ENCODE peak calls at places on chromosomes 5 and 9, in nine cellular contexts. B is testis; G is cardiac muscle cell; A is tibial artery; W is Caco-2; S is naive thymus-derived CD4-positive, alpha-beta T cell; I is aorta; U is BE2C; E is ascending aorta. V is an unnamed sample.

GRCh38 chr5:139693676-139694364 is 45.7 kb downstream of the CXXC5 start:
- DNase-seq in E (no peak), B (no peak), U (no peak), W (no peak), A (no peak), G (no peak), I (no peak), S (no peak), V (no peak)

GRCh38 chr9:127154003-127154389 is 31.6 kb upstream of the ANGPTL2 start:
- DNase-seq in A (no peak), W (peak; percentile 31), I (peak; percentile 58), E (no peak), G (no peak), U (no peak), S (no peak), B (peak; percentile 13), V (no peak)

GRCh38 chr9:114396558-114397218 is 8.9 kb upstream of the AKNA start:
- DNase-seq in G (peak; percentile 89), S (no peak), A (peak; percentile 45), I (no peak), B (no peak), U (no peak), W (no peak), E (no peak), V (no peak)

GRCh38 chr5:145362261-145362660 is 472.9 kb downstream of the PRELID2 start:
- DNase-seq in W (no peak), I (no peak), B (no peak), U (no peak), E (no peak), S (no peak), A (no peak), G (peak; percentile 83), V (peak; percentile 70)

GRCh38 chr9:18979367-18979766 is 53.6 kb downstream of the SAXO1 start:
- DNase-seq in E (no peak), G (peak; percentile 19), W (no peak), U (no peak), B (no peak), A (no peak), I (no peak), S (no peak), V (peak; percentile 21)

GRCh38 chr9:135221951-135222631 is 134.6 kb downstream of the OLFM1 start:
- DNase-seq in I (peak; percentile 50), E (no peak), A (no peak), U (peak; percentile 39), W (no peak), G (no peak), S (no peak), B (no peak), V (no peak)

GRCh38 chr5:81575924-81576323 is 175.0 kb downstream of the SSBP2 start:
- DNase-seq in U (no peak), S (no peak), I (no peak), E (no peak), A (no peak), B (no peak), W (no peak), G (no peak), V (no peak)

GRCh38 chr5:151072234-151073025 is 8.4 kb downstream of the TNIP1 start:
- DNase-seq in W (peak; percentile 71), G (no peak), I (no peak), S (no peak), U (no peak), A (no peak), E (no peak), B (no peak), V (peak; percentile 88)

GRCh38 chr5:122753500-122753899 is 21.4 kb upstream of the SNX2 start:
- DNase-seq in B (no peak), A (no peak), G (no peak), W (no peak), E (no peak), S (no peak), U (no peak), I (no peak), V (no peak)

GRCh38 chr5:172766287-172767104 is 4.5 kb downstream of the DUSP1 start:
- DNase-seq in E (peak; percentile 85), W (no peak), G (peak; percentile 86), I (peak; percentile 94), S (peak; percentile 38), U (no peak), A (peak; percentile 92), B (peak; percentile 84), V (peak; percentile 79)

GRCh38 chr5:53481887-53482716 is 1.7 kb downstream of the FST start:
- DNase-seq in U (peak; percentile 46), A (peak; percentile 77), E (peak; percentile 13), G (peak; percentile 90), B (peak; percentile 63), S (peak; percentile 50), W (peak; percentile 70), I (peak; percentile 94), V (peak; percentile 78)

GRCh38 chr5:17305964-17306725 is 88.7 kb downstream of the BASP1 start:
- DNase-seq in U (peak; percentile 26), B (no peak), E (no peak), I (peak; percentile 77), S (no peak), W (peak; percentile 91), A (peak; percentile 60), G (peak; percentile 82), V (peak; percentile 52)

GRCh38 chr5:35924122-35924949 is 14.1 kb downstream of the CAPSL start:
- DNase-seq in G (peak; percentile 57), A (no peak), I (no peak), S (no peak), B (no peak), U (no peak), W (no peak), E (no peak), V (peak; percentile 79)

GRCh38 chr5:172585114-172585513 is 55.9 kb upstream of the NEURL1B start:
- DNase-seq in I (peak; percentile 43), G (no peak), S (no peak), W (no peak), A (no peak), B (no peak), U (no peak), E (no peak), V (no peak)

GRCh38 chr5:158224200-158224599 is 365.3 kb upstream of the CLINT1 start:
- DNase-seq in B (no peak), G (no peak), W (no peak), S (no peak), A (no peak), I (no peak), E (no peak), U (no peak), V (no peak)

GRCh38 chr5:42494414-42494813 is 71.2 kb downstream of the GHR start:
- DNase-seq in E (no peak), U (no peak), A (no peak), S (no peak), G (peak; percentile 31), B (no peak), I (no peak), W (no peak), V (peak; percentile 29)

GRCh38 chr5:102722930-102723329 is 32.2 kb upstream of the PAM start:
- DNase-seq in E (no peak), G (no peak), B (no peak), A (no peak), I (no peak), W (no peak), S (no peak), U (no peak), V (peak; percentile 23)

GRCh38 chr5:132100672-132101261 is 27.2 kb downstream of the CSF2 start:
- DNase-seq in S (peak; percentile 13), B (no peak), W (no peak), U (no peak), G (no peak), E (no peak), A (no peak), I (no peak), V (peak; percentile 86)
- H3K4me3 ChIP-seq in S (no peak overlapping the region), B (no peak overlapping the region), W (no peak overlapping the region), U (no peak overlapping the region), G (no peak overlapping the region), E (no peak overlapping the region), A (no peak overlapping the region), I (no peak overlapping the region), V (no peak overlapping the region)

DNA sequence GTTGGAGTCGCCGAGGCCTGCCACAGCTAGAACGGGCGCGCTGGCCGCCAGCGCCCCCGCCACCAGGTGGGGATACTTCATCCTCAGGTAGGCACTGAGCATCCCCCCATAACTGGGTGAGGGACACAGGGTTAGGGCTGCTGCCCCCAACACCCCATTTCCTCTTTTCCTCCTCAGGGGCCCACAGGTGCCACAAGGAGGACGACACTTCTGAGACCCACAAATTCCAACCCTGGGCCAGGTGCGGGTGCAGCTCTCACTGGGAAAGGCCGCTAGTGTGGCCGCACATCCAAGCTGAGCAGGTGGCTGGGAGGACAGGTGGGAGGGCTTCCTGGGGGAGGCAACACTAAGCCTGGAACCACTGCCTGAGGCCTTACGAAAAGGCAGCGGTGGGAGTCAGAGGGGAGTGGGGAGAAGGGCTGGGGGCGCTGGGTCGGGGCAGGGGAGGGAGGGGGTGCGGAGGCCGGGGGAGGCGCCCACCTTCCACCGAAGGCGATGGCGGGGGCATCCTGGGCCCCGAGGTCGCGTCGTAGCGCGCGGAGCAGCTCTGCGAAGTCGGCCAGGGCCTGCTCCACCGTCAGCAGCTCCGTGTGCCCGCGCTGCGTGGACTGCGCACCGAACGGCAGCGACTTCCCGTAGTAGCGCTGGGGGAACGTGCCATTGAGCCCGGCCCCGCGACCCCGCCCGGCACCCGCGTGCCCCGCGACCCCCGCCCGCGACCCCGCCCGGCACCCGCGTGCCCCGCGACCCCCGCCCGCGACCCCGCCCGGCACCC is 961 bp downstream of the DPP7 start:
- DNase-seq in G (peak; percentile 22), W (no peak), U (no peak), A (no peak), E (no peak), I (no peak), S (no peak), B (peak; percentile 43), V (no peak)
- H3K4me3 ChIP-seq in G (no peak overlapping the region), W (peak overlapping the region; percentile 70), U (peak overlapping the region; percentile 32), A (peak overlapping the region; percentile 82), E (peak overlapping the region; percentile 93), I (peak overlapping the region; percentile 66), S (no peak overlapping the region), B (no peak overlapping the region), V (peak overlapping the region; percentile 38)

DNA sequence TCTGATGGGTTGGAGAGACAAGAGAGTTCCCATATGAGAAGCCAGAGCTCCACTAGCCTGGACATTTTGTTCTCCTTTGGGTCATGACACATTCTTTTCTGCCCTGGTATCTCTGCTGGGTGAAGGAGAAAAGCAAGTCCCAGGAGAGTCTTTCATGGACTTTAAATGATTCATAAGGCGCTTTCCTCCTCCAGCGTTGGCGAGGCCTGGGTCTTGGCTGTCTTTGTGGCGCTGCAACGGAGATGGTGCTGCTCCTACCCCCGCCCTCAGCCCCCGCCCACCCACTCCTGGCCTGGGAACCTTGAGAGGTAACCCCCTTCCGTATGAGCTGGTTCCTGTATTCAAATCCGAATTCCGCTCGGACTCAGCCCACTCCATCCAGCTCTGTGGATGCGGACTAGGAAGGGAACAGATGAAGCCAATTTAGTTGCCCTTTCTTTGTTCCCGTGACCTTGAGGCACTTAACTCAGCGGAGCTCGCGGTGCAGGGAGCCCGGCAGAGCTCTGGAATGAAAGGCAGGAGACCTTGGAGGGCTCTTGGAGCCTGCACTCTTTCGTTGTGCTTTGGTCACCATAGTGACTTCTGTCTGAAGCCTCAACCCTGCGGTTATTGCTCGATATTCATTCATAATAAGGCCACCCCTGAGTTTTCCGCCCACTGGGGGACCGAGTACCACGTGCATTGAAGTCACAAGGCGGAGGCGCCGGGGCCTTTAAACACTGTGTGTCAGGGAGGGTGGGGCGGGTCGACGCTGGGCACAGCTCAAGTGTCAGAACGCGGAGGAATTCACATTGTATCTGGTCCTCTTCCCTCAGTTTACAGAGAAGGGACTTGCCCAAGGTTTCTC is 14.0 kb upstream of the PWWP2A start:
- DNase-seq in W (no peak), G (peak; percentile 65), I (peak; percentile 84), A (peak; percentile 70), S (no peak), B (peak; percentile 86), E (no peak), U (no peak), V (no peak)
- H3K4me3 ChIP-seq in W (no peak overlapping the region), G (no peak overlapping the region), I (no peak overlapping the region), A (peak overlapping the region; percentile 21), S (no peak overlapping the region), B (no peak overlapping the region), E (peak overlapping the region; percentile 22), U (no peak overlapping the region), V (no peak overlapping the region)

GRCh38 chr9:71762900-71763653 is 5.2 kb downstream of the CEMIP2 start:
- DNase-seq in U (no peak), S (no peak), W (no peak), A (no peak), I (no peak), B (no peak), E (no peak), G (peak; percentile 50), V (peak; percentile 68)
- H3K4me3 ChIP-seq in U (no peak overlapping the region), S (no peak overlapping the region), W (no peak overlapping the region), A (no peak overlapping the region), I (no peak overlapping the region), B (no peak overlapping the region), E (no peak overlapping the region), G (no peak overlapping the region), V (peak overlapping the region; percentile 1)